ENCODE peak calls at places on chromosomes 12 and 14, in six cellular contexts. D, F, P, J, M and X are unnamed samples.

GRCh38 chr12:38653650-38654049 is 251.7 kb downstream of the CPNE8 start:
- DNase-seq in F (no peak), J (no peak), P (no peak), D (no peak), M (no peak), X (no peak)

GRCh38 chr12:92488735-92489134 is 214.1 kb upstream of the PLEKHG7 start:
- DNase-seq in F (no peak), M (no peak), J (no peak), P (no peak), D (no peak), X (no peak)

GRCh38 chr12:65810036-65810435 is 14.2 kb upstream of the HMGA2 start:
- DNase-seq in J (peak; percentile 69), D (no peak), P (no peak), F (no peak), M (peak; percentile 36), X (no peak)

GRCh38 chr12:84969226-84969625 is 56.6 kb upstream of the SLC6A15 start:
- DNase-seq in J (no peak), M (no peak), D (no peak), F (no peak), P (peak; percentile 89), X (no peak)

GRCh38 chr14:94882401-94882800 is 112.5 kb upstream of the GSC start:
- DNase-seq in D (no peak), J (no peak), P (no peak), F (no peak), M (no peak), X (no peak)

GRCh38 chr12:19191089-19191488 is 61.6 kb downstream of the PLEKHA5 start:
- DNase-seq in F (no peak), D (no peak), J (no peak), M (no peak), P (no peak), X (no peak)

GRCh38 chr14:47674546-47675238 is 713 bp downstream of the MDGA2 start:
- DNase-seq in F (no peak), J (no peak), D (peak; percentile 50), M (no peak), P (no peak), X (no peak)

GRCh38 chr12:94488449-94488848 is 28.8 kb upstream of the CEP83 start:
- DNase-seq in M (peak; percentile 19), F (no peak), P (no peak), J (no peak), D (no peak), X (no peak)

GRCh38 chr14:44154889-44155288 is 352.2 kb downstream of the FSCB start:
- DNase-seq in M (no peak), J (no peak), D (no peak), P (no peak), F (no peak), X (no peak)

GRCh38 chr12:121933522-121934317 is 15.3 kb downstream of the CFAP251 start:
- DNase-seq in D (peak; percentile 80), F (no peak), J (no peak), P (peak; percentile 23), M (no peak), X (no peak)

GRCh38 chr12:101862245-101862644 is 15.1 kb upstream of the DRAM1 start:
- DNase-seq in M (no peak), P (peak; percentile 41), J (peak; percentile 8), D (no peak), F (no peak), X (no peak)

GRCh38 chr14:65151329-65152010 is 49.2 kb upstream of the MAX start:
- DNase-seq in J (no peak), D (no peak), F (no peak), P (no peak), M (no peak), X (no peak)

GRCh38 chr14:68211886-68212285 is 392.3 kb downstream of the RAD51B start:
- DNase-seq in M (peak; percentile 36), J (no peak), F (no peak), D (no peak), P (no peak), X (peak; percentile 10)

GRCh38 chr14:92844220-92844619 is 50.1 kb downstream of the GOLGA5 start:
- DNase-seq in P (peak; percentile 33), M (no peak), J (no peak), D (no peak), F (no peak), X (no peak)

GRCh38 chr12:116164976-116165425 is 112.5 kb downstream of the MED13L start:
- DNase-seq in D (no peak), F (no peak), P (peak; percentile 89), M (peak; percentile 56), J (peak; percentile 49), X (no peak)

GRCh38 chr14:25800841-25801240 is 750.9 kb upstream of the STXBP6 start:
- DNase-seq in J (no peak), F (no peak), M (no peak), D (no peak), P (no peak), X (no peak)

GRCh38 chr14:69363055-69363454 is 35.0 kb downstream of the ERH start:
- DNase-seq in P (no peak), F (no peak), D (no peak), M (peak; percentile 51), J (peak; percentile 66), X (no peak)

GRCh38 chr12:95959107-95959506 is 16.0 kb downstream of the AMDHD1 start:
- DNase-seq in F (no peak), P (no peak), M (peak; percentile 11), D (no peak), J (peak; percentile 29), X (no peak)

GRCh38 chr12:55720071-55720564 is at the start of gene RDH5:
- DNase-seq in P (peak; percentile 69), J (peak; percentile 96), F (peak; percentile 67), D (no peak), M (peak; percentile 79), X (peak; percentile 93)

GRCh38 chr14:99271951-99272668 is at the start of gene BCL11B:
- DNase-seq in F (no peak), J (peak; percentile 73), M (peak; percentile 82), D (no peak), P (peak; percentile 84), X (peak; percentile 47)

GRCh38 chr12:84056-84455 is 17.5 kb downstream of the IQSEC3 start:
- DNase-seq in F (no peak), M (no peak), D (no peak), J (no peak), P (no peak), X (no peak)

GRCh38 chr14:87992349-87992719 is 648 bp downstream of the GALC start:
- DNase-seq in M (peak; percentile 35), J (peak; percentile 34), D (no peak), P (peak; percentile 19), F (no peak), X (no peak)

GRCh38 chr12:39272934-39273770 is 169.8 kb downstream of the KIF21A start:
- DNase-seq in F (no peak), D (no peak), J (peak; percentile 51), P (peak; percentile 54), M (peak; percentile 41), X (peak; percentile 25)

GRCh38 chr14:64654072-64654899 is 49.9 kb upstream of the PLEKHG3 start:
- DNase-seq in F (no peak), J (peak; percentile 74), M (peak; percentile 89), P (peak; percentile 86), D (no peak), X (no peak)

GRCh38 chr14:22723814-22724213 is 42.7 kb upstream of the OXA1L start:
- DNase-seq in D (no peak), P (no peak), F (no peak), M (no peak), J (no peak), X (no peak)

GRCh38 chr12:103523771-103524170 is 28.0 kb upstream of the C12orf42 start:
- DNase-seq in F (no peak), J (no peak), M (no peak), P (peak; percentile 85), D (no peak), X (no peak)

GRCh38 chr12:109635717-109636116 is 62.1 kb downstream of the MVK start:
- DNase-seq in J (no peak), M (no peak), P (no peak), F (no peak), D (no peak), X (no peak)

GRCh38 chr14:20413785-20414117 is 450 bp upstream of the TEP1 start:
- DNase-seq in J (no peak), M (peak; percentile 14), D (no peak), P (peak; percentile 21), F (no peak), X (no peak)

GRCh38 chr12:88181881-88182280 is 39.8 kb downstream of the TMTC3 start:
- DNase-seq in D (no peak), F (no peak), M (no peak), J (no peak), P (no peak), X (no peak)

GRCh38 chr12:111436811-111437210 is 31.1 kb downstream of the SH2B3 start:
- DNase-seq in M (no peak), P (no peak), J (no peak), D (no peak), F (no peak), X (no peak)

GRCh38 chr12:47397664-47398281 is 308.1 kb downstream of the RPAP3 start:
- DNase-seq in D (no peak), M (peak; percentile 75), J (peak; percentile 77), F (no peak), P (peak; percentile 71), X (no peak)

GRCh38 chr14:33773205-33774030 is 177.5 kb downstream of the EGLN3 start:
- DNase-seq in D (no peak), J (no peak), F (no peak), M (no peak), P (no peak), X (no peak)

GRCh38 chr12:122981036-122981471 is 573 bp downstream of the ARL6IP4 start:
- DNase-seq in P (no peak), D (no peak), J (peak; percentile 21), M (no peak), F (no peak), X (no peak)

DNA sequence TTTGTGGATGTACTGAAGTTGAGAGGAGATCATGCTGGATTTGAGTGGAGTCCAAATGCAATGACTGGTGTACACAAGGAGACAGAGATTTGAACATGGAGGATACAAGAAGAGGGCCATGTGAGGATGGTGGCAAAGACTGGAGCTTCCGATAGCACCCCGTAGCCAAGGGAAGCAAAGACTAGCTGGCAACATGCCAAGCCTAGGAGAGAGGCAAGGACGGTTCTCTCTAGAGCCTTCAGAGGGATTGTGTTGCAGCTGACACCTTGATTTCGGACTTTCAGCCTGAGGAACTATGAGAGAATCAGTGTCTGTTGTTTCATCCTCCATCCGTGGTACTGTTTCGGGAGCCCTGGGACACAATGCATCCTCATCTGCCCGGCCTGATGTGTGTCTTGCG is 202.5 kb downstream of the SLC15A4 start:
- DNase-seq in F (no peak), M (no peak), D (no peak), P (no peak), J (no peak), X (no peak)
- H3K4me3 ChIP-seq in F (no peak overlapping the region), M (no peak overlapping the region), D (no peak overlapping the region), P (no peak overlapping the region), J (no peak overlapping the region), X (no peak overlapping the region)

GRCh38 chr14:74977164-74977900 is 21.9 kb upstream of the PGF start:
- DNase-seq in J (no peak), D (no peak), F (no peak), M (no peak), P (no peak), X (no peak)
- H3K4me3 ChIP-seq in J (no peak overlapping the region), D (no peak overlapping the region), F (no peak overlapping the region), M (no peak overlapping the region), P (no peak overlapping the region), X (no peak overlapping the region)

GRCh38 chr12:120833849-120834248 is 70.3 kb downstream of the SPPL3 start:
- DNase-seq in F (no peak), P (peak; percentile 39), D (no peak), M (no peak), J (peak; percentile 22), X (no peak)
- H3K4me3 ChIP-seq in F (no peak overlapping the region), P (no peak overlapping the region), D (no peak overlapping the region), M (no peak overlapping the region), J (no peak overlapping the region), X (no peak overlapping the region)

GRCh38 chr12:30753233-30753632 is 1.5 kb downstream of the CAPRIN2 start:
- DNase-seq in F (no peak), J (peak; percentile 52), M (peak; percentile 46), D (no peak), P (peak; percentile 29), X (no peak)
- H3K4me3 ChIP-seq in F (peak overlapping the region; percentile 100), J (peak overlapping the region; percentile 77), M (peak overlapping the region; percentile 94), D (peak overlapping the region; percentile 85), P (peak overlapping the region; percentile 81), X (no peak overlapping the region)